ENCODE peak calls at places on chromosomes 1 and 21, in ten cellular contexts. One of them, this sample, is unnamed.

GRCh38 chr1:15328245-15328784 is 81.3 kb downstream of the FHAD1 start:
- DNase-seq in iris pigment epithelial cell: no peak
- DNase-seq in bronchial epithelial cell: no peak
- DNase-seq in T-helper 1 cell: no peak
- DNase-seq in foreskin keratinocyte: no peak
- DNase-seq in neural progenitor cell: no peak
- DNase-seq in ovary: peak
- DNase-seq in effector CD4-positive, alpha-beta T cell: no peak
- DNase-seq in AG09319: no peak
- DNase-seq in CD8-positive, alpha-beta memory T cell: no peak
- DNase-seq in this sample: no peak

GRCh38 chr1:46221749-46222148 is 18.6 kb downstream of the LURAP1 start:
- DNase-seq in neural progenitor cell: peak
- DNase-seq in AG09319: no peak
- DNase-seq in iris pigment epithelial cell: no peak
- DNase-seq in T-helper 1 cell: no peak
- DNase-seq in effector CD4-positive, alpha-beta T cell: no peak
- DNase-seq in foreskin keratinocyte: no peak
- DNase-seq in bronchial epithelial cell: no peak
- DNase-seq in CD8-positive, alpha-beta memory T cell: no peak
- DNase-seq in ovary: no peak
- DNase-seq in this sample: no peak

GRCh38 chr1:230768903-230769570 is 21.8 kb downstream of the CAPN9 start:
- DNase-seq in bronchial epithelial cell: peak
- DNase-seq in AG09319: peak
- DNase-seq in neural progenitor cell: no peak
- DNase-seq in T-helper 1 cell: no peak
- DNase-seq in effector CD4-positive, alpha-beta T cell: no peak
- DNase-seq in iris pigment epithelial cell: peak
- DNase-seq in ovary: no peak
- DNase-seq in foreskin keratinocyte: peak
- DNase-seq in CD8-positive, alpha-beta memory T cell: no peak
- DNase-seq in this sample: no peak

GRCh38 chr1:194045416-194045815 is 859.0 kb upstream of the B3GALT2 start:
- DNase-seq in neural progenitor cell: no peak
- DNase-seq in CD8-positive, alpha-beta memory T cell: no peak
- DNase-seq in AG09319: no peak
- DNase-seq in effector CD4-positive, alpha-beta T cell: no peak
- DNase-seq in ovary: no peak
- DNase-seq in iris pigment epithelial cell: peak
- DNase-seq in foreskin keratinocyte: peak
- DNase-seq in T-helper 1 cell: no peak
- DNase-seq in bronchial epithelial cell: peak
- DNase-seq in this sample: no peak

GRCh38 chr1:107058245-107059032 is 2.0 kb downstream of the PRMT6 start:
- DNase-seq in effector CD4-positive, alpha-beta T cell: no peak
- DNase-seq in foreskin keratinocyte: no peak
- DNase-seq in iris pigment epithelial cell: no peak
- DNase-seq in ovary: no peak
- DNase-seq in CD8-positive, alpha-beta memory T cell: no peak
- DNase-seq in bronchial epithelial cell: no peak
- DNase-seq in AG09319: no peak
- DNase-seq in neural progenitor cell: no peak
- DNase-seq in T-helper 1 cell: no peak
- DNase-seq in this sample: no peak

GRCh38 chr21:25944672-25945213 is 210.0 kb downstream of the GABPA start:
- DNase-seq in iris pigment epithelial cell: no peak
- DNase-seq in ovary: no peak
- DNase-seq in neural progenitor cell: no peak
- DNase-seq in CD8-positive, alpha-beta memory T cell: no peak
- DNase-seq in T-helper 1 cell: no peak
- DNase-seq in foreskin keratinocyte: no peak
- DNase-seq in effector CD4-positive, alpha-beta T cell: no peak
- DNase-seq in bronchial epithelial cell: no peak
- DNase-seq in AG09319: no peak
- DNase-seq in this sample: no peak

GRCh38 chr1:179141592-179142244 is 59.8 kb downstream of the TOR3A start:
- DNase-seq in T-helper 1 cell: no peak
- DNase-seq in AG09319: no peak
- DNase-seq in ovary: no peak
- DNase-seq in bronchial epithelial cell: peak
- DNase-seq in foreskin keratinocyte: peak
- DNase-seq in CD8-positive, alpha-beta memory T cell: no peak
- DNase-seq in neural progenitor cell: peak
- DNase-seq in iris pigment epithelial cell: peak
- DNase-seq in effector CD4-positive, alpha-beta T cell: no peak
- DNase-seq in this sample: no peak

GRCh38 chr1:20981903-20982695 is 194.6 kb downstream of the EIF4G3 start:
- DNase-seq in effector CD4-positive, alpha-beta T cell: no peak
- DNase-seq in iris pigment epithelial cell: peak
- DNase-seq in bronchial epithelial cell: peak
- DNase-seq in CD8-positive, alpha-beta memory T cell: no peak
- DNase-seq in AG09319: no peak
- DNase-seq in foreskin keratinocyte: peak
- DNase-seq in neural progenitor cell: no peak
- DNase-seq in ovary: no peak
- DNase-seq in T-helper 1 cell: no peak
- DNase-seq in this sample: no peak

GRCh38 chr1:100631015-100631521 is 88.5 kb upstream of the VCAM1 start:
- DNase-seq in CD8-positive, alpha-beta memory T cell: no peak
- DNase-seq in AG09319: no peak
- DNase-seq in effector CD4-positive, alpha-beta T cell: no peak
- DNase-seq in ovary: no peak
- DNase-seq in neural progenitor cell: no peak
- DNase-seq in iris pigment epithelial cell: peak
- DNase-seq in bronchial epithelial cell: peak
- DNase-seq in T-helper 1 cell: no peak
- DNase-seq in foreskin keratinocyte: no peak
- DNase-seq in this sample: no peak

GRCh38 chr1:81679972-81680371 is 120.8 kb upstream of the ADGRL2 start:
- DNase-seq in AG09319: no peak
- DNase-seq in foreskin keratinocyte: no peak
- DNase-seq in neural progenitor cell: peak
- DNase-seq in bronchial epithelial cell: peak
- DNase-seq in CD8-positive, alpha-beta memory T cell: no peak
- DNase-seq in iris pigment epithelial cell: peak
- DNase-seq in T-helper 1 cell: no peak
- DNase-seq in ovary: no peak
- DNase-seq in effector CD4-positive, alpha-beta T cell: no peak
- DNase-seq in this sample: no peak

GRCh38 chr1:13781907-13782633 is 82.1 kb downstream of the PRDM2 start:
- DNase-seq in bronchial epithelial cell: peak
- DNase-seq in iris pigment epithelial cell: peak
- DNase-seq in neural progenitor cell: no peak
- DNase-seq in CD8-positive, alpha-beta memory T cell: no peak
- DNase-seq in T-helper 1 cell: no peak
- DNase-seq in ovary: peak
- DNase-seq in effector CD4-positive, alpha-beta T cell: no peak
- DNase-seq in foreskin keratinocyte: no peak
- DNase-seq in AG09319: peak
- DNase-seq in this sample: no peak

GRCh38 chr1:247906504-247907047 is 11.2 kb downstream of the OR2W3 start:
- DNase-seq in bronchial epithelial cell: peak
- DNase-seq in CD8-positive, alpha-beta memory T cell: no peak
- DNase-seq in ovary: no peak
- DNase-seq in AG09319: no peak
- DNase-seq in iris pigment epithelial cell: peak
- DNase-seq in T-helper 1 cell: no peak
- DNase-seq in effector CD4-positive, alpha-beta T cell: no peak
- DNase-seq in foreskin keratinocyte: peak
- DNase-seq in neural progenitor cell: no peak
- DNase-seq in this sample: peak

GRCh38 chr1:205791568-205792180 is 16.4 kb upstream of the RAB29 start:
- DNase-seq in CD8-positive, alpha-beta memory T cell: peak
- DNase-seq in foreskin keratinocyte: no peak
- DNase-seq in T-helper 1 cell: peak
- DNase-seq in effector CD4-positive, alpha-beta T cell: peak
- DNase-seq in ovary: peak
- DNase-seq in iris pigment epithelial cell: peak
- DNase-seq in AG09319: no peak
- DNase-seq in neural progenitor cell: peak
- DNase-seq in bronchial epithelial cell: peak
- DNase-seq in this sample: peak

GRCh38 chr1:35229587-35230360 is 36.8 kb upstream of the SFPQ start:
- DNase-seq in neural progenitor cell: no peak
- DNase-seq in iris pigment epithelial cell: no peak
- DNase-seq in effector CD4-positive, alpha-beta T cell: no peak
- DNase-seq in CD8-positive, alpha-beta memory T cell: no peak
- DNase-seq in foreskin keratinocyte: no peak
- DNase-seq in bronchial epithelial cell: no peak
- DNase-seq in ovary: no peak
- DNase-seq in AG09319: no peak
- DNase-seq in T-helper 1 cell: no peak
- DNase-seq in this sample: no peak

GRCh38 chr1:16122361-16122881 is 33.4 kb downstream of the EPHA2 start:
- DNase-seq in foreskin keratinocyte: no peak
- DNase-seq in iris pigment epithelial cell: no peak
- DNase-seq in bronchial epithelial cell: peak
- DNase-seq in effector CD4-positive, alpha-beta T cell: no peak
- DNase-seq in T-helper 1 cell: no peak
- DNase-seq in ovary: no peak
- DNase-seq in AG09319: peak
- DNase-seq in neural progenitor cell: no peak
- DNase-seq in CD8-positive, alpha-beta memory T cell: no peak
- DNase-seq in this sample: no peak

GRCh38 chr1:227902641-227902990 is 45.1 kb downstream of the WNT9A start:
- DNase-seq in foreskin keratinocyte: no peak
- DNase-seq in CD8-positive, alpha-beta memory T cell: no peak
- DNase-seq in neural progenitor cell: no peak
- DNase-seq in bronchial epithelial cell: no peak
- DNase-seq in effector CD4-positive, alpha-beta T cell: no peak
- DNase-seq in iris pigment epithelial cell: no peak
- DNase-seq in T-helper 1 cell: no peak
- DNase-seq in ovary: no peak
- DNase-seq in AG09319: no peak
- DNase-seq in this sample: no peak

GRCh38 chr1:32998009-32998555 is 33.5 kb upstream of the RNF19B start:
- DNase-seq in bronchial epithelial cell: no peak
- DNase-seq in foreskin keratinocyte: no peak
- DNase-seq in neural progenitor cell: no peak
- DNase-seq in iris pigment epithelial cell: no peak
- DNase-seq in T-helper 1 cell: no peak
- DNase-seq in AG09319: no peak
- DNase-seq in ovary: no peak
- DNase-seq in effector CD4-positive, alpha-beta T cell: no peak
- DNase-seq in CD8-positive, alpha-beta memory T cell: no peak
- DNase-seq in this sample: no peak

This sample was measured in immature natural killer cell.